ENCODE peak calls at places on chromosomes 7 and 10, in ten cellular contexts. E is NCI-H1092; J is endothelial cell; V is chondrocyte; S is activated CD4-positive, alpha-beta T cell treated with anti-CD3 and anti-CD28 coated beads for 1 hour; W is GM10248; H is B cell; I is amniotic epithelial cell; K is NCI-H526; Y is M059J. O is an unnamed sample.

GRCh38 chr7:28103984-28104628 is 76.5 kb downstream of the JAZF1 start:
- DNase-seq in E (no peak), J (no peak), V (no peak), S (no peak), W (no peak), H (no peak), I (no peak), K (no peak), Y (peak), O (no peak)

GRCh38 chr10:84494849-84495180 is 166.4 kb downstream of the CCSER2 start:
- DNase-seq in E (no peak), J (no peak), V (no peak), S (no peak), W (no peak), H (no peak), I (no peak), K (no peak), Y (no peak), O (no peak)

GRCh38 chr10:32922164-32922563 is 35.9 kb downstream of the ITGB1 start:
- DNase-seq in E (no peak), J (no peak), V (no peak), S (no peak), W (no peak), H (no peak), I (no peak), K (no peak), Y (no peak), O (no peak)

GRCh38 chr7:106419455-106420182 is 134.8 kb upstream of the NAMPT start:
- DNase-seq in E (no peak), J (no peak), V (no peak), S (no peak), W (no peak), H (no peak), I (peak), K (no peak), Y (no peak), O (no peak)

GRCh38 chr10:48219194-48219593 is 55.3 kb downstream of the FRMPD2 start:
- DNase-seq in E (no peak), J (no peak), V (no peak), S (no peak), W (no peak), H (no peak), I (no peak), K (no peak), Y (no peak), O (no peak)

GRCh38 chr10:78626471-78626870 is 442.3 kb upstream of the ZMIZ1 start:
- DNase-seq in E (no peak), J (no peak), V (no peak), S (no peak), W (no peak), H (no peak), I (no peak), K (no peak), Y (no peak), O (no peak)

GRCh38 chr7:158595068-158595467 is 7.4 kb upstream of the PTPRN2 start:
- DNase-seq in E (no peak), J (no peak), V (no peak), S (no peak), W (no peak), H (peak), I (peak), K (no peak), Y (no peak), O (no peak)

GRCh38 chr10:77943086-77943901 is 16.7 kb upstream of the DLG5 start:
- DNase-seq in E (no peak), J (no peak), V (no peak), S (no peak), W (no peak), H (no peak), I (peak), K (no peak), Y (peak), O (no peak)

GRCh38 chr7:45078199-45078681 is 10.5 kb downstream of the NACAD start:
- DNase-seq in E (no peak), J (no peak), V (peak), S (no peak), W (no peak), H (no peak), I (no peak), K (no peak), Y (no peak), O (no peak)

GRCh38 chr7:68730194-68730593 is 868.1 kb upstream of the AUTS2 start:
- DNase-seq in E (peak), J (no peak), V (no peak), S (no peak), W (no peak), H (no peak), I (no peak), K (no peak), Y (no peak), O (no peak)

GRCh38 chr7:47326220-47326619 is 255.7 kb downstream of the TNS3 start:
- DNase-seq in E (no peak), J (no peak), V (no peak), S (no peak), W (no peak), H (no peak), I (peak), K (peak), Y (peak), O (no peak)

GRCh38 chr10:79444243-79445119 is 943 bp downstream of the ZCCHC24 start:
- DNase-seq in E (no peak), J (peak), V (no peak), S (peak), W (peak), H (peak), I (no peak), K (peak), Y (peak), O (peak)

GRCh38 chr10:50544857-50545429 is 78.8 kb downstream of the SGMS1 start:
- DNase-seq in E (no peak), J (no peak), V (no peak), S (no peak), W (no peak), H (no peak), I (no peak), K (no peak), Y (no peak), O (no peak)

GRCh38 chr10:110446954-110447608 is 50.6 kb upstream of the DUSP5 start:
- DNase-seq in E (no peak), J (no peak), V (peak), S (no peak), W (no peak), H (no peak), I (peak), K (no peak), Y (peak), O (peak)

GRCh38 chr10:49298990-49299815 is at the start of gene C10orf71:
- DNase-seq in E (no peak), J (no peak), V (peak), S (no peak), W (no peak), H (no peak), I (no peak), K (peak), Y (no peak), O (peak)

GRCh38 chr10:7937315-7937945 is 117.1 kb upstream of the GATA3 start:
- DNase-seq in E (no peak), J (no peak), V (no peak), S (no peak), W (no peak), H (no peak), I (no peak), K (no peak), Y (no peak), O (no peak)